ENCODE peak calls at places on chromosomes 3 and 15, in four cellular contexts. One of them, this sample, is unnamed.

GRCh38 chr3:119294402-119294888 is 262 bp downstream of the ARHGAP31 start:
- DNase-seq in MV-4-11: peak; percentile 68
- DNase-seq in mammary epithelial cell: no peak
- DNase-seq in DMS153: no peak
- DNase-seq in this sample: no peak

GRCh38 chr15:52808996-52809395 is 18.9 kb upstream of the ONECUT1 start:
- DNase-seq in MV-4-11: no peak
- DNase-seq in mammary epithelial cell: no peak
- DNase-seq in DMS153: no peak
- DNase-seq in this sample: no peak

GRCh38 chr15:47485419-47485818 is 231.9 kb upstream of the SEMA6D start:
- DNase-seq in MV-4-11: no peak
- DNase-seq in mammary epithelial cell: no peak
- DNase-seq in DMS153: no peak
- DNase-seq in this sample: peak; percentile 7

GRCh38 chr3:52277972-52278509 is 408 bp downstream of the WDR82 start:
- DNase-seq in MV-4-11: peak; percentile 21
- DNase-seq in mammary epithelial cell: no peak
- DNase-seq in DMS153: no peak
- DNase-seq in this sample: no peak

GRCh38 chr3:136512391-136512790 is 239.8 kb downstream of the STAG1 start:
- DNase-seq in MV-4-11: no peak
- DNase-seq in mammary epithelial cell: no peak
- DNase-seq in DMS153: no peak
- DNase-seq in this sample: no peak

GRCh38 chr3:174221155-174221554 is 638.0 kb upstream of the NAALADL2 start:
- DNase-seq in MV-4-11: no peak
- DNase-seq in mammary epithelial cell: no peak
- DNase-seq in DMS153: no peak
- DNase-seq in this sample: no peak

GRCh38 chr3:32366638-32367368 is 24.9 kb upstream of the CMTM7 start:
- DNase-seq in MV-4-11: no peak
- DNase-seq in mammary epithelial cell: peak; percentile 33
- DNase-seq in DMS153: no peak
- DNase-seq in this sample: peak; percentile 72

GRCh38 chr15:74830868-74831267 is 4.4 kb downstream of the CPLX3 start:
- DNase-seq in MV-4-11: no peak
- DNase-seq in mammary epithelial cell: no peak
- DNase-seq in DMS153: no peak
- DNase-seq in this sample: no peak

GRCh38 chr3:183385698-183386590 is 42.5 kb downstream of the MCF2L2 start:
- DNase-seq in MV-4-11: peak; percentile 81
- DNase-seq in mammary epithelial cell: peak; percentile 59
- DNase-seq in DMS153: peak; percentile 36
- DNase-seq in this sample: peak; percentile 86

GRCh38 chr3:180749322-180749721 is 70.0 kb upstream of the CCDC39 start:
- DNase-seq in MV-4-11: no peak
- DNase-seq in mammary epithelial cell: no peak
- DNase-seq in DMS153: no peak
- DNase-seq in this sample: no peak

GRCh38 chr3:156693166-156693565 is 18.8 kb downstream of the TIPARP start:
- DNase-seq in MV-4-11: no peak
- DNase-seq in mammary epithelial cell: peak; percentile 60
- DNase-seq in DMS153: no peak
- DNase-seq in this sample: peak; percentile 62

GRCh38 chr15:77518458-77518857 is 97.8 kb downstream of the HMG20A start:
- DNase-seq in MV-4-11: no peak
- DNase-seq in mammary epithelial cell: no peak
- DNase-seq in DMS153: no peak
- DNase-seq in this sample: no peak

GRCh38 chr15:79595995-79596622 is 164.0 kb downstream of the MINAR1 start:
- DNase-seq in MV-4-11: peak; percentile 89
- DNase-seq in mammary epithelial cell: peak; percentile 81
- DNase-seq in DMS153: peak; percentile 59
- DNase-seq in this sample: peak; percentile 94

GRCh38 chr15:62087671-62088360 is 21.0 kb downstream of the C2CD4A start:
- DNase-seq in MV-4-11: no peak
- DNase-seq in mammary epithelial cell: peak; percentile 9
- DNase-seq in DMS153: no peak
- DNase-seq in this sample: peak; percentile 49

GRCh38 chr15:61441901-61442300 is 212.8 kb upstream of the RORA start:
- DNase-seq in MV-4-11: no peak
- DNase-seq in mammary epithelial cell: no peak
- DNase-seq in DMS153: no peak
- DNase-seq in this sample: no peak

GRCh38 chr15:68676926-68677325 is 98.1 kb downstream of the CORO2B start:
- DNase-seq in MV-4-11: no peak
- DNase-seq in mammary epithelial cell: no peak
- DNase-seq in DMS153: no peak
- DNase-seq in this sample: no peak

GRCh38 chr15:67574981-67575632 is 32.6 kb downstream of the MAP2K5 start:
- DNase-seq in MV-4-11: peak; percentile 47
- DNase-seq in mammary epithelial cell: no peak
- DNase-seq in DMS153: no peak
- DNase-seq in this sample: no peak

GRCh38 chr3:182138388-182138787 is 426.7 kb downstream of the SOX2 start:
- DNase-seq in MV-4-11: no peak
- DNase-seq in mammary epithelial cell: no peak
- DNase-seq in DMS153: no peak
- DNase-seq in this sample: no peak